ENCODE peak calls at places on chromosomes 13 and 19, in five cellular contexts. P is fibroblast of lung, E is MM.1S, K is SK-N-SH, O is neural progenitor cell. U is an unnamed sample.

GRCh38 chr13:33799950-33800592 is 17.9 kb upstream of the RFC3 start:
- DNase-seq in P (peak), O (peak), K (peak), E (no peak), U (no peak)

GRCh38 chr13:114076329-114076761 is 56.1 kb downstream of the RASA3 start:
- DNase-seq in K (no peak), P (no peak), O (no peak), E (no peak), U (no peak)

GRCh38 chr19:2733930-2734588 is 5.8 kb downstream of the SLC39A3 start:
- DNase-seq in E (no peak), P (no peak), O (no peak), K (no peak), U (no peak)

GRCh38 chr13:45299194-45299593 is 41.8 kb downstream of the TPT1 start:
- DNase-seq in K (no peak), O (no peak), E (no peak), P (peak), U (no peak)

GRCh38 chr13:32045963-32046785 is 14.6 kb downstream of the FRY start:
- DNase-seq in O (no peak), E (no peak), P (peak), K (no peak), U (peak)

GRCh38 chr13:77184455-77184854 is 142.4 kb downstream of the MYCBP2 start:
- DNase-seq in O (no peak), K (no peak), P (no peak), E (peak), U (no peak)

GRCh38 chr13:39329182-39329639 is 273.8 kb downstream of the LHFPL6 start:
- DNase-seq in E (no peak), O (no peak), K (no peak), P (no peak), U (no peak)

GRCh38 chr13:30696278-30697176 is 38.8 kb upstream of the ALOX5AP start:
- DNase-seq in P (no peak), O (no peak), K (no peak), E (peak), U (peak)

GRCh38 chr13:29428310-29428991 is 167.0 kb downstream of the SLC7A1 start:
- DNase-seq in P (no peak), K (peak), O (peak), E (no peak), U (no peak)

GRCh38 chr13:34153428-34154180 is 335.7 kb downstream of the RFC3 start:
- DNase-seq in O (no peak), E (no peak), P (no peak), K (no peak), U (no peak)

GRCh38 chr13:36074659-36075058 is 56.5 kb downstream of the DCLK1 start:
- DNase-seq in K (no peak), O (no peak), E (no peak), P (no peak), U (no peak)

GRCh38 chr13:26484196-26484595 is 73.3 kb upstream of the WASF3 start:
- DNase-seq in K (no peak), E (no peak), P (no peak), O (no peak), U (no peak)

GRCh38 chr13:26487781-26488180 is 69.7 kb upstream of the WASF3 start:
- DNase-seq in P (no peak), O (no peak), E (no peak), K (no peak), U (no peak)

GRCh38 chr13:26486550-26486949 is 70.9 kb upstream of the WASF3 start:
- DNase-seq in K (no peak), P (no peak), E (no peak), O (no peak), U (no peak)

GRCh38 chr13:26485288-26485687 is 72.2 kb upstream of the WASF3 start:
- DNase-seq in P (no peak), K (no peak), O (no peak), E (no peak), U (no peak)

GRCh38 chr13:26485786-26486185 is 71.7 kb upstream of the WASF3 start:
- DNase-seq in O (no peak), E (no peak), P (no peak), K (no peak), U (no peak)
- H3K9ac ChIP-seq in O (no peak), E (no peak), P (no peak), K (no peak), U (peak)

DNA sequence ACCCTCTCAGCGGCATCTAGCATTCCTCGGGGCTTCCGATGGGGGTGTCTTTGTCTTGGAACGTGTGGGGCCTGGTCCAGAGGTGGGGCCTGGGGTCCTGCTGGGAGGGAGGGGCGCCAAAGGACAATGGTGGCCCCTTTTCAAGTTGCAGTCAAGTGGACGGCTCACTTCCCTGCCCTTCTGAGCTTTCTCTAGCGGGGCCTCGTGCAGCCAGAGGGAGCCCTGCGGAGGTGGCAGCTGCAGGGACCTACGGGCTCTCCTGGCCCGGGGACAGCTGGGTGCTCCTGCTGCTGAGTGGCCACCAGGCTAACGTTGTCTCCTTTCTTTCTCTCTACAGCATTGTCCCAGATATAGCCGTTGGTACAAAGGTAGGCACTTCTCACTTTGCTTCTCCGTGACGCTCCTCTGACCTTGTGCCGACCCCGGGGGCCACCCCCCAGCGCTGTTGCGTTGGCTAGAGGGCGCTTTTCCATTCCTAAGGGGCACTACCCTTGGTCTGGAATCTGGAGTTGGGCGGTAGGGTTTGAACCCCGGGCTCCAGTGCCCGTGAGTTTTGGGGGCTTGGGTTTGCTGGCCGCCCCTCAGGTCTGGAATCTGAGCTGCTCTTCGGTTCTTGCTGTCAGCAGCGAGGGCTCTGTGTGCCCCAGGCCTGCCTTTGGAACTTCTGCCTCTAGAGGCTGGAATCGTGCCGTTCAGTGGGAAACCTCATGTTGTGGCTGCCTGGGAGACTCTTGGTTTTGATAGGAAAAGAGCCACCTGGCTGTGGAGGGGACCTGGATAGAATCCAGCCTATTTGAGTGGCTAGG is 2.0 kb downstream of the PTBP1 start:
- DNase-seq in O (peak), P (peak), E (no peak), K (peak), U (no peak)
- TF ChIP-seq CTCF in O (no peak), P (peak), E (peak), K (peak), U (no peak)

GRCh38 chr19:1376415-1376805 is 7.3 kb upstream of the NDUFS7 start:
- DNase-seq in E (no peak), K (no peak), O (no peak), P (no peak), U (no peak)
- H3K9ac ChIP-seq in E (no peak), K (no peak), O (no peak), P (no peak), U (no peak)

GRCh38 chr19:10293637-10294367 is 4.0 kb downstream of the ICAM5 start:
- DNase-seq in P (no peak), K (no peak), O (peak), E (no peak), U (no peak)

GRCh38 chr19:10292789-10293636 is 3.3 kb downstream of the ICAM5 start:
- DNase-seq in K (no peak), P (no peak), E (no peak), O (peak), U (no peak)

GRCh38 chr19:10294368-10294697 is 4.6 kb downstream of the ICAM5 start:
- DNase-seq in K (no peak), O (peak), E (no peak), P (no peak), U (no peak)

GRCh38 chr19:10295847-10296591 is 6.3 kb downstream of the ICAM5 start:
- DNase-seq in E (no peak), K (peak), O (peak), P (no peak), U (no peak)

GRCh38 chr19:10295305-10295846 is 5.6 kb downstream of the ICAM5 start:
- DNase-seq in P (no peak), O (peak), E (peak), K (peak), U (peak)
- TF ChIP-seq CTCF in P (no peak), O (no peak), E (peak), K (no peak), U (no peak)